ENCODE peak calls at places on chromosomes 5 and 9, in six cellular contexts. K, R, S, I, O and P are unnamed samples.

GRCh38 chr5:96219580-96220281 is 213.3 kb downstream of the PCSK1 start:
- DNase-seq in K (peak; percentile 91), R (no peak), S (no peak), I (no peak), O (no peak), P (no peak)

GRCh38 chr5:77152441-77152840 is 58.0 kb upstream of the PDE8B start:
- DNase-seq in K (no peak), R (no peak), S (no peak), I (no peak), O (no peak), P (no peak)

GRCh38 chr5:88113429-88113828 is 155.2 kb downstream of the TMEM161B start:
- DNase-seq in K (no peak), R (no peak), S (no peak), I (no peak), O (no peak), P (no peak)

GRCh38 chr9:30796806-30797205 is 1587.6 kb upstream of the ACO1 start:
- DNase-seq in K (peak; percentile 37), R (no peak), S (no peak), I (no peak), O (no peak), P (no peak)

GRCh38 chr5:151067632-151068031 is 13.2 kb downstream of the TNIP1 start:
- DNase-seq in K (no peak), R (no peak), S (no peak), I (no peak), O (no peak), P (no peak)

GRCh38 chr5:172841-173251 is 18.4 kb upstream of the LRRC14B start:
- DNase-seq in K (no peak), R (peak; percentile 52), S (no peak), I (no peak), O (no peak), P (peak; percentile 31)

GRCh38 chr9:101711330-101711941 is 27.0 kb downstream of the GRIN3A start:
- DNase-seq in K (no peak), R (no peak), S (no peak), I (no peak), O (no peak), P (no peak)

GRCh38 chr5:43647789-43648188 is 44.8 kb downstream of the NNT start:
- DNase-seq in K (no peak), R (no peak), S (no peak), I (no peak), O (no peak), P (no peak)

GRCh38 chr5:155381654-155382053 is 368.1 kb downstream of the KIF4B start:
- DNase-seq in K (no peak), R (no peak), S (no peak), I (no peak), O (no peak), P (no peak)

GRCh38 chr5:181160144-181160754 is 12.9 kb downstream of the OR2V2 start:
- DNase-seq in K (peak; percentile 47), R (peak; percentile 81), S (peak; percentile 83), I (no peak), O (no peak), P (no peak)

GRCh38 chr5:103918668-103919367 is 356.2 kb upstream of the NUDT12 start:
- DNase-seq in K (no peak), R (no peak), S (no peak), I (no peak), O (no peak), P (no peak)

GRCh38 chr9:107999011-107999410 is 509.4 kb upstream of the KLF4 start:
- DNase-seq in K (no peak), R (no peak), S (no peak), I (no peak), O (no peak), P (no peak)

GRCh38 chr5:52007230-52007858 is 624.1 kb downstream of the ISL1 start:
- DNase-seq in K (peak; percentile 51), R (no peak), S (no peak), I (no peak), O (no peak), P (no peak)

GRCh38 chr5:91212336-91213092 is 170.6 kb downstream of the ARRDC3 start:
- DNase-seq in K (no peak), R (no peak), S (peak; percentile 70), I (no peak), O (no peak), P (no peak)

GRCh38 chr9:112384690-112385089 is 4.8 kb downstream of the HSDL2 start:
- DNase-seq in K (no peak), R (no peak), S (no peak), I (no peak), O (no peak), P (no peak)

GRCh38 chr5:41370482-41370881 is 139.9 kb downstream of the PLCXD3 start:
- DNase-seq in K (no peak), R (no peak), S (no peak), I (no peak), O (no peak), P (no peak)

GRCh38 chr9:114033397-114034103 is 44.5 kb downstream of the AMBP start:
- DNase-seq in K (no peak), R (peak; percentile 29), S (peak; percentile 59), I (peak; percentile 26), O (peak; percentile 46), P (no peak)

GRCh38 chr5:135079760-135080159 is 45.7 kb upstream of the PITX1 start:
- DNase-seq in K (no peak), R (peak; percentile 32), S (no peak), I (no peak), O (no peak), P (no peak)

GRCh38 chr5:73130811-73131210 is 10.4 kb downstream of the TMEM171 start:
- DNase-seq in K (no peak), R (no peak), S (no peak), I (no peak), O (no peak), P (no peak)
- H3K27me3 ChIP-seq in K (no peaks in the 10 kb centered on the region), R (no peaks in the 10 kb centered on the region), S (peaks cover under 1% of the 10 kb centered on the region), I (no peaks in the 10 kb centered on the region), O (peaks cover 1% of the 10 kb centered on the region), P (no peaks in the 10 kb centered on the region)

GRCh38 chr9:37511006-37511714 is 25.4 kb downstream of the POLR1E start:
- DNase-seq in K (no peak), R (no peak), S (no peak), I (no peak), O (no peak), P (no peak)
- H3K27me3 ChIP-seq in K (no peaks in the 10 kb centered on the region), R (no peaks in the 10 kb centered on the region), S (no peaks in the 10 kb centered on the region), I (no peaks in the 10 kb centered on the region), O (no peaks in the 10 kb centered on the region), P (no peaks in the 10 kb centered on the region)

GRCh38 chr9:98455957-98456621 is 200.6 kb upstream of the TBC1D2 start:
- DNase-seq in K (peak; percentile 81), R (no peak), S (no peak), I (no peak), O (no peak), P (no peak)
- H3K27me3 ChIP-seq in K (no peaks in the 10 kb centered on the region), R (peaks cover 26% of the 10 kb centered on the region), S (no peaks in the 10 kb centered on the region), I (peaks cover 3% of the 10 kb centered on the region), O (peaks cover 14% of the 10 kb centered on the region), P (no peaks in the 10 kb centered on the region)

GRCh38 chr5:106420102-106420501 is 1250.6 kb downstream of the EFNA5 start:
- DNase-seq in K (no peak), R (no peak), S (no peak), I (no peak), O (no peak), P (no peak)

GRCh38 chr5:106415541-106415940 is 1255.2 kb downstream of the EFNA5 start:
- DNase-seq in K (peak; percentile 51), R (no peak), S (no peak), I (no peak), O (no peak), P (no peak)

GRCh38 chr5:106417566-106417965 is 1253.2 kb downstream of the EFNA5 start:
- DNase-seq in K (no peak), R (no peak), S (no peak), I (no peak), O (no peak), P (no peak)

GRCh38 chr5:106417163-106417562 is 1253.6 kb downstream of the EFNA5 start:
- DNase-seq in K (no peak), R (no peak), S (peak; percentile 27), I (no peak), O (no peak), P (no peak)

GRCh38 chr5:106418196-106418595 is 1252.5 kb downstream of the EFNA5 start:
- DNase-seq in K (no peak), R (no peak), S (no peak), I (no peak), O (no peak), P (no peak)
- H3K27me3 ChIP-seq in K (no peaks in the 10 kb centered on the region), R (no peaks in the 10 kb centered on the region), S (no peaks in the 10 kb centered on the region), I (no peaks in the 10 kb centered on the region), O (no peaks in the 10 kb centered on the region), P (no peaks in the 10 kb centered on the region)

DNA sequence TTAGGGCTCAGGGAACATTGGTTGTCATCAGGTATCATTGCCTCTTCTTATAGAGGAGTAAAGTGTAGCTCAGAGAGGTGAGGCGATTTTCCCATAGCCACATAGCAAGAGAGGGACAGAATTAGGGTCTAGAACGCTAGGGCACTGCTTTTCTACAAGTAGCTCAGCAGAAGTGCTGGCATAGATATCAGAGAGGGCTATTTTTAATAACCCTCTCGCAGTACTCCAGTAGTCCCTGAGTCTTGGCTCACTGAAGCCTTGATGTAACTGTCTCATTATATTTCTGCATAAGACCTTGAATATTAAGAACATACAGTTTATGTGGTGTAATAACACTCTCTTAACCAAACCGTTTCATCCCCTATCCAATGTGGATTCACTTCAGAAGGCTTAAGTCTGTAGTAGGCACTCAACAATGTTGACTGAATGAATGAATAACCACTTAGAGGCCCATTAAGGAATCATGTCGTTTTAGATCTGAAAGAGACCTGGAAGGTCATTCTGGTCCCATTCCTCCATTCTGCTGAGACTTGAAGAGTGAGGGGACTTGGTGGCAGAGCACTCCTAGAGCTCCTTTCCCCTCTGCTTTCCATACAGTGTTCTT is 4.7 kb upstream of the FRMPD1 start:
- DNase-seq in K (no peak), R (no peak), S (no peak), I (no peak), O (no peak), P (no peak)
- H3K27me3 ChIP-seq in K (peaks cover 33% of the 10 kb centered on the region), R (peaks cover 12% of the 10 kb centered on the region), S (no peaks in the 10 kb centered on the region), I (peaks cover 6% of the 10 kb centered on the region), O (peaks cover 5% of the 10 kb centered on the region), P (no peaks in the 10 kb centered on the region)